ENCODE peak calls at places on chromosome 19, in four cellular contexts. N, F, Z and G are unnamed samples.

GRCh38 chr19:7917292-7918061 is 2.7 kb upstream of the SNAPC2 start:
- DNase-seq in N (peak), F (peak), Z (peak), G (no peak)

GRCh38 chr19:18416778-18417249 is 2.4 kb upstream of the SSBP4 start:
- DNase-seq in N (no peak), F (peak), Z (peak), G (peak)

GRCh38 chr19:38395381-38396127 is 7.1 kb downstream of the SPRED3 start:
- DNase-seq in N (peak), F (no peak), Z (no peak), G (no peak)

GRCh38 chr19:55553217-55554182 is 8.2 kb upstream of the SBK3 start:
- DNase-seq in N (no peak), F (peak), Z (no peak), G (no peak)

GRCh38 chr19:51110666-51110971 is 2.4 kb upstream of the CTU1 start:
- DNase-seq in N (no peak), F (no peak), Z (no peak), G (no peak)

GRCh38 chr19:55667006-55667381 is 8.0 kb upstream of the EPN1 start:
- DNase-seq in N (no peak), F (no peak), Z (no peak), G (no peak)

GRCh38 chr19:47176627-47177090 is 46.0 kb downstream of the SAE1 start:
- DNase-seq in N (peak), F (peak), Z (no peak), G (no peak)

GRCh38 chr19:38229585-38230073 is 5.6 kb upstream of the DPF1 start:
- DNase-seq in N (peak), F (peak), Z (peak), G (peak)

GRCh38 chr19:42378225-42378929 is 11.7 kb downstream of the CNFN start:
- DNase-seq in N (no peak), F (peak), Z (no peak), G (no peak)